ENCODE peak calls at places on chromosomes 4 and X, in seven cellular contexts. One of them, this sample, is unnamed.

GRCh38 chrX:154490021-154490413 is 412 bp downstream of the SLC10A3 start:
- DNase-seq in WTC11: no peak
- DNase-seq in lung microvascular endothelial cell: peak
- DNase-seq in lower lobe of right lung: no peak
- DNase-seq in stimulated activated effector memory CD8-positive, alpha-beta T cell treated with anti-CD3 and anti-CD28 coated beads, Interleukin-12 subunit alpha, Interleukin-12 subunit beta, amount 100 ng/mL, for 72 hours: peak
- DNase-seq in dermis blood vessel endothelial cell: peak
- DNase-seq in activated CD4-positive, alpha-beta T cell treated with anti-CD3 and anti-CD28 coated beads, Interleukin-2, amount 10 ng/mL, durations not matched to agents 7 days and 5 days: peak
- DNase-seq in this sample: peak

GRCh38 chr4:33850503-33850902 is 2393.8 kb downstream of the ARAP2 start:
- DNase-seq in WTC11: no peak
- DNase-seq in lung microvascular endothelial cell: no peak
- DNase-seq in lower lobe of right lung: no peak
- DNase-seq in stimulated activated effector memory CD8-positive, alpha-beta T cell treated with anti-CD3 and anti-CD28 coated beads, Interleukin-12 subunit alpha, Interleukin-12 subunit beta, amount 100 ng/mL, for 72 hours: no peak
- DNase-seq in dermis blood vessel endothelial cell: no peak
- DNase-seq in activated CD4-positive, alpha-beta T cell treated with anti-CD3 and anti-CD28 coated beads, Interleukin-2, amount 10 ng/mL, durations not matched to agents 7 days and 5 days: no peak
- DNase-seq in this sample: peak

GRCh38 chrX:23390979-23391378 is 56.3 kb downstream of the PTCHD1 start:
- DNase-seq in WTC11: no peak
- DNase-seq in lung microvascular endothelial cell: no peak
- DNase-seq in lower lobe of right lung: no peak
- DNase-seq in stimulated activated effector memory CD8-positive, alpha-beta T cell treated with anti-CD3 and anti-CD28 coated beads, Interleukin-12 subunit alpha, Interleukin-12 subunit beta, amount 100 ng/mL, for 72 hours: no peak
- DNase-seq in dermis blood vessel endothelial cell: no peak
- DNase-seq in activated CD4-positive, alpha-beta T cell treated with anti-CD3 and anti-CD28 coated beads, Interleukin-2, amount 10 ng/mL, durations not matched to agents 7 days and 5 days: no peak
- DNase-seq in this sample: no peak

GRCh38 chr4:15755321-15755750 is 22.8 kb upstream of the CD38 start:
- DNase-seq in WTC11: no peak
- DNase-seq in lung microvascular endothelial cell: peak
- DNase-seq in lower lobe of right lung: no peak
- DNase-seq in stimulated activated effector memory CD8-positive, alpha-beta T cell treated with anti-CD3 and anti-CD28 coated beads, Interleukin-12 subunit alpha, Interleukin-12 subunit beta, amount 100 ng/mL, for 72 hours: peak
- DNase-seq in dermis blood vessel endothelial cell: peak
- DNase-seq in activated CD4-positive, alpha-beta T cell treated with anti-CD3 and anti-CD28 coated beads, Interleukin-2, amount 10 ng/mL, durations not matched to agents 7 days and 5 days: peak
- DNase-seq in this sample: no peak

GRCh38 chrX:153802513-153803045 is 8.1 kb downstream of the SSR4 start:
- DNase-seq in WTC11: no peak
- DNase-seq in lung microvascular endothelial cell: no peak
- DNase-seq in lower lobe of right lung: no peak
- DNase-seq in stimulated activated effector memory CD8-positive, alpha-beta T cell treated with anti-CD3 and anti-CD28 coated beads, Interleukin-12 subunit alpha, Interleukin-12 subunit beta, amount 100 ng/mL, for 72 hours: no peak
- DNase-seq in dermis blood vessel endothelial cell: no peak
- DNase-seq in activated CD4-positive, alpha-beta T cell treated with anti-CD3 and anti-CD28 coated beads, Interleukin-2, amount 10 ng/mL, durations not matched to agents 7 days and 5 days: no peak
- DNase-seq in this sample: no peak

GRCh38 chr4:183140911-183141320 is 41.9 kb downstream of the WWC2 start:
- DNase-seq in WTC11: no peak
- DNase-seq in lung microvascular endothelial cell: peak
- DNase-seq in lower lobe of right lung: no peak
- DNase-seq in stimulated activated effector memory CD8-positive, alpha-beta T cell treated with anti-CD3 and anti-CD28 coated beads, Interleukin-12 subunit alpha, Interleukin-12 subunit beta, amount 100 ng/mL, for 72 hours: no peak
- DNase-seq in dermis blood vessel endothelial cell: peak
- DNase-seq in activated CD4-positive, alpha-beta T cell treated with anti-CD3 and anti-CD28 coated beads, Interleukin-2, amount 10 ng/mL, durations not matched to agents 7 days and 5 days: no peak
- DNase-seq in this sample: no peak

GRCh38 chr4:110475881-110476818 is at the start of gene ENPEP:
- DNase-seq in WTC11: peak
- DNase-seq in lung microvascular endothelial cell: no peak
- DNase-seq in lower lobe of right lung: no peak
- DNase-seq in stimulated activated effector memory CD8-positive, alpha-beta T cell treated with anti-CD3 and anti-CD28 coated beads, Interleukin-12 subunit alpha, Interleukin-12 subunit beta, amount 100 ng/mL, for 72 hours: no peak
- DNase-seq in dermis blood vessel endothelial cell: no peak
- DNase-seq in activated CD4-positive, alpha-beta T cell treated with anti-CD3 and anti-CD28 coated beads, Interleukin-2, amount 10 ng/mL, durations not matched to agents 7 days and 5 days: no peak
- DNase-seq in this sample: no peak

GRCh38 chr4:8319731-8320385 is 50.3 kb downstream of the HTRA3 start:
- DNase-seq in WTC11: no peak
- DNase-seq in lung microvascular endothelial cell: peak
- DNase-seq in lower lobe of right lung: peak
- DNase-seq in stimulated activated effector memory CD8-positive, alpha-beta T cell treated with anti-CD3 and anti-CD28 coated beads, Interleukin-12 subunit alpha, Interleukin-12 subunit beta, amount 100 ng/mL, for 72 hours: no peak
- DNase-seq in dermis blood vessel endothelial cell: peak
- DNase-seq in activated CD4-positive, alpha-beta T cell treated with anti-CD3 and anti-CD28 coated beads, Interleukin-2, amount 10 ng/mL, durations not matched to agents 7 days and 5 days: no peak
- DNase-seq in this sample: no peak

GRCh38 chr4:47383829-47384427 is 79.6 kb downstream of the COMMD8 start:
- DNase-seq in WTC11: no peak
- DNase-seq in lung microvascular endothelial cell: peak
- DNase-seq in lower lobe of right lung: no peak
- DNase-seq in stimulated activated effector memory CD8-positive, alpha-beta T cell treated with anti-CD3 and anti-CD28 coated beads, Interleukin-12 subunit alpha, Interleukin-12 subunit beta, amount 100 ng/mL, for 72 hours: no peak
- DNase-seq in dermis blood vessel endothelial cell: peak
- DNase-seq in activated CD4-positive, alpha-beta T cell treated with anti-CD3 and anti-CD28 coated beads, Interleukin-2, amount 10 ng/mL, durations not matched to agents 7 days and 5 days: no peak
- DNase-seq in this sample: peak

GRCh38 chr4:174314770-174315169 is 31.1 kb downstream of the CEP44 start:
- DNase-seq in WTC11: no peak
- DNase-seq in lung microvascular endothelial cell: peak
- DNase-seq in lower lobe of right lung: no peak
- DNase-seq in stimulated activated effector memory CD8-positive, alpha-beta T cell treated with anti-CD3 and anti-CD28 coated beads, Interleukin-12 subunit alpha, Interleukin-12 subunit beta, amount 100 ng/mL, for 72 hours: no peak
- DNase-seq in dermis blood vessel endothelial cell: no peak
- DNase-seq in activated CD4-positive, alpha-beta T cell treated with anti-CD3 and anti-CD28 coated beads, Interleukin-2, amount 10 ng/mL, durations not matched to agents 7 days and 5 days: no peak
- DNase-seq in this sample: no peak

GRCh38 chr4:152679414-152680281 is at the start of gene TMEM154:
- DNase-seq in WTC11: peak
- DNase-seq in lung microvascular endothelial cell: peak
- DNase-seq in lower lobe of right lung: peak
- DNase-seq in stimulated activated effector memory CD8-positive, alpha-beta T cell treated with anti-CD3 and anti-CD28 coated beads, Interleukin-12 subunit alpha, Interleukin-12 subunit beta, amount 100 ng/mL, for 72 hours: peak
- DNase-seq in dermis blood vessel endothelial cell: peak
- DNase-seq in activated CD4-positive, alpha-beta T cell treated with anti-CD3 and anti-CD28 coated beads, Interleukin-2, amount 10 ng/mL, durations not matched to agents 7 days and 5 days: peak
- DNase-seq in this sample: peak

GRCh38 chr4:10671750-10672149 is 12.8 kb downstream of the CLNK start:
- DNase-seq in WTC11: no peak
- DNase-seq in lung microvascular endothelial cell: no peak
- DNase-seq in lower lobe of right lung: no peak
- DNase-seq in stimulated activated effector memory CD8-positive, alpha-beta T cell treated with anti-CD3 and anti-CD28 coated beads, Interleukin-12 subunit alpha, Interleukin-12 subunit beta, amount 100 ng/mL, for 72 hours: no peak
- DNase-seq in dermis blood vessel endothelial cell: no peak
- DNase-seq in activated CD4-positive, alpha-beta T cell treated with anti-CD3 and anti-CD28 coated beads, Interleukin-2, amount 10 ng/mL, durations not matched to agents 7 days and 5 days: no peak
- DNase-seq in this sample: no peak

GRCh38 chr4:93771640-93772411 is 56.7 kb upstream of the ATOH1 start:
- DNase-seq in WTC11: no peak
- DNase-seq in lung microvascular endothelial cell: no peak
- DNase-seq in lower lobe of right lung: no peak
- DNase-seq in stimulated activated effector memory CD8-positive, alpha-beta T cell treated with anti-CD3 and anti-CD28 coated beads, Interleukin-12 subunit alpha, Interleukin-12 subunit beta, amount 100 ng/mL, for 72 hours: no peak
- DNase-seq in dermis blood vessel endothelial cell: no peak
- DNase-seq in activated CD4-positive, alpha-beta T cell treated with anti-CD3 and anti-CD28 coated beads, Interleukin-2, amount 10 ng/mL, durations not matched to agents 7 days and 5 days: no peak
- DNase-seq in this sample: no peak

This sample was measured in CD8-positive, alpha-beta memory T cell.